ENCODE peak calls at places on chromosomes 12 and 14, in six cellular contexts. D, N, K, U, G and E are unnamed samples.

GRCh38 chr12:78194448-78194847 is 363.8 kb downstream of the NAV3 start:
- DNase-seq in D (peak; percentile 93), N (no peak), K (no peak), U (no peak), G (peak; percentile 95), E (peak; percentile 50)

GRCh38 chr14:69052181-69052601 is 73.1 kb upstream of the ACTN1 start:
- DNase-seq in D (peak; percentile 70), N (no peak), K (no peak), U (no peak), G (no peak), E (no peak)

GRCh38 chr14:74720526-74720925 is 7.6 kb downstream of the FCF1 start:
- DNase-seq in D (peak; percentile 6), N (no peak), K (no peak), U (no peak), G (peak; percentile 90), E (no peak)

GRCh38 chr14:37903561-37904191 is 304.0 kb upstream of the SSTR1 start:
- DNase-seq in D (peak; percentile 65), N (no peak), K (no peak), U (peak; percentile 8), G (peak; percentile 59), E (peak; percentile 20)

GRCh38 chr12:105164068-105164467 is 56.5 kb downstream of the WASHC4 start:
- DNase-seq in D (no peak), N (no peak), K (no peak), U (no peak), G (no peak), E (no peak)

GRCh38 chr14:104816678-104816945 is 15.7 kb downstream of the ZBTB42 start:
- DNase-seq in D (no peak), N (no peak), K (no peak), U (no peak), G (no peak), E (no peak)

GRCh38 chr14:33755358-33755757 is 195.5 kb downstream of the EGLN3 start:
- DNase-seq in D (no peak), N (no peak), K (no peak), U (no peak), G (no peak), E (peak; percentile 9)

GRCh38 chr14:76995279-76996035 is 33.1 kb downstream of the IRF2BPL start:
- DNase-seq in D (no peak), N (no peak), K (no peak), U (no peak), G (no peak), E (no peak)

GRCh38 chr12:6987956-6988573 is 17.4 kb downstream of the EMG1 start:
- DNase-seq in D (no peak), N (no peak), K (no peak), U (no peak), G (no peak), E (no peak)

GRCh38 chr14:93701562-93701961 is 86.7 kb downstream of the PRIMA1 start:
- DNase-seq in D (no peak), N (no peak), K (no peak), U (no peak), G (no peak), E (no peak)

GRCh38 chr12:52442600-52443061 is 8.5 kb upstream of the KRT75 start:
- DNase-seq in D (peak; percentile 97), N (no peak), K (no peak), U (no peak), G (peak; percentile 74), E (peak; percentile 99)

GRCh38 chr12:72264548-72265175 is 7.5 kb upstream of the TRHDE start:
- DNase-seq in D (peak; percentile 22), N (no peak), K (no peak), U (no peak), G (peak; percentile 48), E (no peak)

DNA sequence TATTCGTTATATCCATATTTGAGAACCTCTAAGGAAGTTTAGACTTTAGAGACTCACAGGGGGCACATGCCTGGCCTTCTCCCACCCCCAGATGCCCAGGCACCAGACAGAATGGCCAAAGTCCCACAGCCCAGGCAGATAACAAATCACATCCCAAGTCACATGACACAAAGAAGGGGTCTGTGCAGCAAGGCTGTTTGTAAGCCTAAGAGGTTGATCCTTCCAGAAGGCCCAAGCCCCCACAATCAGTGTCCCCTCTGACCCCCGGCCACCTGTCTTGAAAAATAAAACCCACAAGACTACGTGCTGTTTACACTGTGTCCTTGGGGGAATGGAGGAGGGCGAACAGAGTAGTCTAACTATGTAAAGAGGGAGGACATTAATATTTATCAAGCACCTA is 5.1 kb downstream of the CTDSP2 start:
- DNase-seq in D (no peak), N (no peak), K (no peak), U (no peak), G (no peak), E (no peak)
- H3K4me1 ChIP-seq in D (peaks cover 79% of the 10 kb centered on the region), N (peaks cover 80% of the 10 kb centered on the region), K (peaks cover 83% of the 10 kb centered on the region), U (peaks cover 33% of the 10 kb centered on the region), G (peaks cover 45% of the 10 kb centered on the region), E (peaks cover 50% of the 10 kb centered on the region)

DNA sequence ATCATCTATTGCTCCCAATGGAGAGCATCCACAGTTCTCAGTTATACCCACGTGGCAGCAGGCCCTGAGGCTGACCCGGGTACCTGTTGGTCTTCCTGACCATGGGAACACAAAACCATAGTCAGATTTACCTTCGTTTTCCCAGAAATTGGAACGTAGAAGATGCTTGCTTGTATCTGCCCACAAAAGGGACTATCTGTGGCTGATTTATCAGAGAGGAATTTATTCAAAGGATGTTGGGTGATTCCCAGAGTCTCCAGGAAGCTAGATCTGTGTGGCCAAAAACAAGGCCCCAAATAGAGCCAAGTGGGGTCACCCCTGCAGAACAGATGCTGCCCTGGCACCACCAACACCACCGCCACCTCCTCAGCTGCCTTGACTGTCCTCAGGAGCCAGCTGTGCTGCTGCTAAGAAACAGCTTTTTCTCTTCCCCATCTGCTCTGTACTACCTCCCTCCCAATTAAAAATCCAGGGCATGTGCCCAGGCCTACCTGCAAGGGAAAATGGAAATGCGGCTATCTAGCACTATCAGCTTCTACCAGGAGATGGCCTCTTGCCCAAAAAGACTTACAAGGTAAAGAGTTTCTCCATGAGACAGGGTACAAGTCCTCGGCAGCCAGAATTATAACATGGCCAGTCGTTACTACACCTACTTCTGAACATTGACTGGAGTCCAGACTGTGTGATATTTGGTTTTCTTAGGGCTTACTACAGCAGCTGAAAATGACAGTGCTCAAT is 128.6 kb upstream of the PLEKHG7 start:
- DNase-seq in D (peak; percentile 29), N (no peak), K (no peak), U (no peak), G (peak; percentile 40), E (no peak)
- TF ChIP-seq CTCF in D (peak; percentile 26), N (no peak), K (no peak), U (no peak), G (peak; percentile 39), E (peak; percentile 67)

DNA sequence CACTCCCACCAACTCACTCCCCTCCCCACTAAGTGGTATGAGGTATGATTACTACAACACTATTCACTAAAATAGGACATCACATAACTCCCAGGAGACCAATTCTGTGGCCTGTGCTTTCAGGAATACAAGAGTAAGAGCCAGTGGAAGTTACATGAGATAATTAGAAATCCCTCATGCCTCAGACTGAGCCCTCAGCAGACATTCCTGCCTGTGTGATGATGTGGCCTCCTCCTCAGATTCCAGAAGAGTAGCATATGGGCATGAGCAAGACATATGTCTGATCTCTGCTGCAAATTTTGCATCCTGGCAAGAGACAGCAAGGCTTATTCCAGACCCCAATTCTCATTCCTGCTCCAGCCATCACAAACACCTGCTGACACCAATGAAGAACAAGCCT is 46.0 kb upstream of the BMP4 start:
- DNase-seq in D (peak; percentile 25), N (no peak), K (no peak), U (no peak), G (peak; percentile 74), E (peak; percentile 33)
- H3K27ac ChIP-seq in D (no peak overlapping the region), N (no peak overlapping the region), K (no peak overlapping the region), U (no peak overlapping the region), G (peak overlapping the region; percentile 5), E (no peak overlapping the region)

GRCh38 chr14:55298423-55298822 is 27.2 kb downstream of the FBXO34 start:
- DNase-seq in D (no peak), N (no peak), K (no peak), U (no peak), G (no peak), E (no peak)
- H3K4me1 ChIP-seq in D (peaks cover 24% of the 10 kb centered on the region), N (peaks cover 49% of the 10 kb centered on the region), K (peaks cover 34% of the 10 kb centered on the region), U (peaks cover 5% of the 10 kb centered on the region), G (peaks cover 4% of the 10 kb centered on the region), E (peaks cover 26% of the 10 kb centered on the region)